ENCODE peak calls at places on chromosome 22, in four cellular contexts. C is K562, I is GM12878, S is H1. Z is an unnamed sample.

GRCh38 chr22:24402460-24403192 is 24.8 kb upstream of the ADORA2A start:
- DNase-seq in C (no peak), S (no peak), I (peak; percentile 33), Z (peak; percentile 81)

GRCh38 chr22:18148508-18148965 is 1.4 kb upstream of the USP18 start:
- DNase-seq in I (no peak), S (no peak), C (no peak), Z (no peak)

GRCh38 chr22:39979048-39979447 is 15.7 kb upstream of the FAM83F start:
- DNase-seq in C (no peak), S (no peak), I (no peak), Z (no peak)

GRCh38 chr22:24200616-24201212 is 19.4 kb downstream of the SUSD2 start:
- DNase-seq in I (no peak), S (no peak), C (no peak), Z (peak; percentile 84)

GRCh38 chr22:43921361-43921760 is 2.2 kb upstream of the PNPLA3 start:
- DNase-seq in I (no peak), C (no peak), S (no peak), Z (no peak)

GRCh38 chr22:35540600-35541253 is at the start of gene RASD2:
- DNase-seq in S (peak; percentile 84), C (peak; percentile 26), I (no peak), Z (peak; percentile 51)

GRCh38 chr22:38467904-38468760 is at the start of gene KDELR3:
- DNase-seq in C (peak; percentile 93), S (no peak), I (no peak), Z (no peak)

GRCh38 chr22:17563936-17564391 is 666 bp downstream of the SLC25A18 start:
- DNase-seq in S (no peak), I (no peak), C (no peak), Z (no peak)

DNA sequence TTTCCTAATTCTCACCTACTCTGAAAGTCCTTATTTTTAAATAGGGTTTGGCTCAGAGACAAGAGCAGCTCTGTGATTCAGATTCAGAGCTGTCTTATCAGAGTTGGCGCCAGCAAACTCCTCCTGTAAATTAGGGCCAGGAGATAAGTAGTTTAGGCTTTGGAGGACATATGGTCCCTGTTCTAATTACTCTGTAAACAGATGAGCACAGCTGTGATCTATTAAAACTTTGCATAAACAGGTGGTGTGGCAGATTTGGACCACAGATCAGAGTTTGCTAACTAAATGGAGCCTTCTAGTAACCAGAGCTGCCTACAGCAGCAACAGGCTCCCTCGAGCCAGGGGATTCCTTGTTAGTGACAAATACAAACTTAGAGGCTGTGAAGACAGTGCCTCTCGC is 27.9 kb downstream of the YPEL1 start:
- DNase-seq in S (no peak), I (no peak), C (peak; percentile 84), Z (no peak)
- TF ChIP-seq KDM1A in S (no peak), I (no peak), C (no peak), Z (no peak)

GRCh38 chr22:28750471-28750881 is 8.6 kb downstream of the HSCB start:
- DNase-seq in I (no peak), C (no peak), S (no peak), Z (no peak)
- TF ChIP-seq KDM1A in I (no peak), C (no peak), S (no peak), Z (no peak)

GRCh38 chr22:26849575-26849974 is 192.2 kb downstream of the MIAT start:
- DNase-seq in I (no peak), S (peak; percentile 27), C (no peak), Z (no peak)

GRCh38 chr22:26847046-26847445 is 189.7 kb downstream of the MIAT start:
- DNase-seq in S (peak; percentile 20), C (no peak), I (no peak), Z (no peak)

GRCh38 chr22:26848244-26848920 is 191.0 kb downstream of the MIAT start:
- DNase-seq in S (peak; percentile 26), C (no peak), I (no peak), Z (no peak)

GRCh38 chr22:26846645-26847044 is 189.3 kb downstream of the MIAT start:
- DNase-seq in C (no peak), I (no peak), S (peak; percentile 8), Z (no peak)

GRCh38 chr22:26847816-26848215 is 190.4 kb downstream of the MIAT start:
- DNase-seq in C (no peak), I (no peak), S (no peak), Z (no peak)
- TF ChIP-seq KDM1A in C (no peak), I (no peak), S (no peak), Z (no peak)

DNA sequence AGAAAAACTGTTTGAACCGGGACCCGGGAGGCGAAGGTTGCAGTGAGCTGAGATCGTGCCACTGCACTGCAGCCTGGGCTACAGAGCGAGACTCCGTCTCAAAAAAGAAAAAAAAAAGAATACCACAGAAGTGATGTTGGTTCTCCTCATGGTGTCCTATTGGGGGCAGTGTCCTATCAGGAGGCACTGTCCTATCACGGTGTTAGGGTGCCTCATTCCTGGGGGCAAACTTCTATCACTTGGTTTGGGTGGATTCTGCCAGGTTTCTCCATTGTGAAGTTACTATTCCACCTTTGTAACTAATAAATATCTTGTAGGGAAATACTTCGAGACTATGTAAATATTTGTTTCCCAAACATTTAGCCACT is 19.6 kb downstream of the PRR14L start:
- DNase-seq in I (no peak), S (no peak), C (peak; percentile 31), Z (no peak)
- TF ChIP-seq KDM1A in I (no peak), S (no peak), C (no peak), Z (no peak)

GRCh38 chr22:47965066-47965465 is 1202.6 kb downstream of the TBC1D22A start:
- DNase-seq in C (no peak), I (no peak), S (no peak), Z (no peak)
- TF ChIP-seq KDM1A in C (no peak), I (no peak), S (no peak), Z (no peak)

GRCh38 chr22:50398698-50399648 is 55.8 kb downstream of the PPP6R2 start:
- DNase-seq in I (no peak), C (no peak), S (no peak), Z (peak; percentile 7)
- TF ChIP-seq KDM1A in I (no peak), C (no peak), S (no peak), Z (no peak)

GRCh38 chr22:41636467-41636866 is 15.4 kb downstream of the XRCC6 start:
- DNase-seq in C (no peak), S (no peak), I (no peak), Z (peak; percentile 33)
- TF ChIP-seq KDM1A in C (no peak), S (no peak), I (no peak), Z (no peak)

Z was measured in A549.